ENCODE peak calls at places on chromosomes 3 and 15, in six cellular contexts. G is NCI-H345, L is cardiac septum, P is Right ventricle myocardium superior, X is C1 segment of cervical spinal cord, U is germinal center. R is an unnamed sample.

GRCh38 chr15:61051570-61052031 is 177.5 kb downstream of the RORA start:
- DNase-seq in G (peak; percentile 8), L (no peak), P (peak; percentile 49), X (no peak), U (no peak), R (peak; percentile 32)

GRCh38 chr3:112856537-112856936 is 9.9 kb upstream of the CD200R1L start:
- DNase-seq in G (no peak), L (no peak), P (no peak), X (no peak), U (no peak), R (no peak)

GRCh38 chr3:113002676-113003075 is 11.9 kb downstream of the GTPBP8 start:
- DNase-seq in G (no peak), L (no peak), P (no peak), X (no peak), U (no peak), R (no peak)

GRCh38 chr3:156818890-156819289 is 7.3 kb upstream of the LEKR1 start:
- DNase-seq in G (no peak), L (no peak), P (no peak), X (no peak), U (no peak), R (no peak)

GRCh38 chr3:105351821-105352220 is 14.9 kb upstream of the ALCAM start:
- DNase-seq in G (no peak), L (no peak), P (no peak), X (no peak), U (no peak), R (no peak)

GRCh38 chr15:95170587-95171380 is 939.4 kb downstream of the MCTP2 start:
- DNase-seq in G (no peak), L (no peak), P (no peak), X (no peak), U (no peak), R (no peak)

GRCh38 chr15:40829155-40829554 is 647 bp upstream of the PPP1R14D start:
- DNase-seq in G (no peak), L (no peak), P (no peak), X (no peak), U (no peak), R (no peak)

GRCh38 chr15:36294359-36294758 is 285.1 kb upstream of the CDIN1 start:
- DNase-seq in G (peak; percentile 30), L (no peak), P (no peak), X (no peak), U (no peak), R (no peak)

GRCh38 chr3:76661527-76662250 is 378.2 kb upstream of the ROBO2 start:
- DNase-seq in G (no peak), L (no peak), P (no peak), X (no peak), U (no peak), R (no peak)

GRCh38 chr3:67947808-67948508 is 293.5 kb upstream of the SUCLG2 start:
- DNase-seq in G (no peak), L (no peak), P (no peak), X (no peak), U (no peak), R (no peak)

GRCh38 chr15:89034305-89034704 is 54.0 kb upstream of the ABHD2 start:
- DNase-seq in G (no peak), L (no peak), P (no peak), X (no peak), U (no peak), R (no peak)

GRCh38 chr15:65869954-65870871 is 922 bp downstream of the RAB11A start:
- DNase-seq in G (peak; percentile 24), L (peak; percentile 82), P (peak; percentile 54), X (no peak), U (peak; percentile 15), R (peak; percentile 6)

GRCh38 chr3:16866447-16867025 is 18.2 kb upstream of the PLCL2 start:
- DNase-seq in G (no peak), L (no peak), P (no peak), X (no peak), U (no peak), R (no peak)

GRCh38 chr3:50246517-50246954 is 10.5 kb downstream of the GNAI2 start:
- DNase-seq in G (no peak), L (no peak), P (peak; percentile 73), X (no peak), U (no peak), R (no peak)

GRCh38 chr3:126035362-126036050 is 48.4 kb downstream of the SLC41A3 start:
- DNase-seq in G (no peak), L (peak; percentile 51), P (no peak), X (no peak), U (no peak), R (no peak)

GRCh38 chr3:195812366-195812765 is 637 bp upstream of the MUC4 start:
- DNase-seq in G (no peak), L (no peak), P (no peak), X (no peak), U (no peak), R (no peak)

GRCh38 chr15:67840747-67841634 is 1.1 kb upstream of the RNU6-1 start:
- DNase-seq in G (peak; percentile 61), L (no peak), P (no peak), X (no peak), U (peak; percentile 62), R (no peak)

GRCh38 chr3:142448424-142448823 is 587 bp upstream of the XRN1 start:
- DNase-seq in G (no peak), L (no peak), P (no peak), X (no peak), U (peak; percentile 8), R (no peak)

GRCh38 chr3:87228316-87228715 is 1.2 kb downstream of the CHMP2B start:
- DNase-seq in G (no peak), L (no peak), P (no peak), X (no peak), U (no peak), R (no peak)